ENCODE peak calls at places on chromosomes 1 and 21, in four cellular contexts. T is cardiac muscle cell, C is sigmoid colon, F is PC-9. Z is an unnamed sample.

GRCh38 chr1:6600410-6601048 is 2.1 kb downstream of the KLHL21 start:
- DNase-seq in T (no peak), C (no peak), F (peak; percentile 17), Z (no peak)

GRCh38 chr1:205066221-205066818 is 17.9 kb downstream of the TMEM81 start:
- DNase-seq in T (no peak), C (peak; percentile 57), F (no peak), Z (peak; percentile 77)

GRCh38 chr1:162873671-162874666 is 13.0 kb upstream of the CCDC190 start:
- DNase-seq in T (no peak), C (no peak), F (no peak), Z (no peak)

GRCh38 chr1:81801834-81802531 is 1.2 kb downstream of the ADGRL2 start:
- DNase-seq in T (peak; percentile 65), C (peak; percentile 72), F (peak; percentile 43), Z (no peak)

GRCh38 chr1:205374205-205375078 is 17.7 kb upstream of the KLHDC8A start:
- DNase-seq in T (no peak), C (no peak), F (peak; percentile 18), Z (no peak)

GRCh38 chr1:99829269-99829668 is 20.9 kb upstream of the AGL start:
- DNase-seq in T (no peak), C (no peak), F (no peak), Z (no peak)

GRCh38 chr1:65483993-65484754 is 63.7 kb downstream of the LEPR start:
- DNase-seq in T (no peak), C (no peak), F (no peak), Z (no peak)

GRCh38 chr1:8096105-8097011 is 70.2 kb upstream of the ERRFI1 start:
- DNase-seq in T (no peak), C (no peak), F (no peak), Z (no peak)

GRCh38 chr1:179310271-179310670 is 16.7 kb downstream of the SOAT1 start:
- DNase-seq in T (no peak), C (no peak), F (no peak), Z (no peak)

GRCh38 chr1:83024251-83024767 is 974.6 kb downstream of the TTLL7 start:
- DNase-seq in T (no peak), C (no peak), F (no peak), Z (no peak)

GRCh38 chr1:221611930-221612777 is 129.7 kb downstream of the DUSP10 start:
- DNase-seq in T (no peak), C (peak; percentile 86), F (peak; percentile 69), Z (no peak)

GRCh38 chr1:62433861-62434611 is 2.8 kb upstream of the USP1 start:
- DNase-seq in T (no peak), C (no peak), F (no peak), Z (no peak)

GRCh38 chr1:165823552-165824268 is 3.7 kb upstream of the UCK2 start:
- DNase-seq in T (no peak), C (no peak), F (no peak), Z (no peak)

GRCh38 chr1:8822383-8823294 is 5.2 kb upstream of the RERE start:
- DNase-seq in T (no peak), C (no peak), F (peak; percentile 23), Z (no peak)

DNA sequence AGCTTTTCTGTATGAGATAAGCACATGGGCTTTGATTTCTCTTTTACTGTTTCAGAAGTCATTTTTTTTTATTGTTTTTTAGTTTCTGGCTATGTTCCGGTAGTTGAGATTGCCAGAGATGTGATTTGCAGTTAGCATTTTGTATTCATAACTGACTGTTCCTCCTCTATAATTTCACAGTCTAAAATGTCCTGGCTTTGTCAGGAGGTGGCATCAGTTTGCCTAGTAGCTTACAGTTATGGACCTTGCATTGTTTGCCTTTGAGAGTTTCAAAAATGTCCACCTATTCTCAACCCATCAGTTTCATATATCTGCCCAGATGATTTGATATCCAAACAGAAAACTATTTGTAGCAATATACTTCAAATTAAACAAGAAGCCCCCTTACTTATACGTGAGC is 39.5 kb upstream of the ST6GALNAC3 start:
- DNase-seq in T (no peak), C (no peak), F (no peak), Z (no peak)
- TF ChIP-seq CTCF in T (peak; percentile 41), C (no peak), F (peak; percentile 46), Z (peak; percentile 77)

DNA sequence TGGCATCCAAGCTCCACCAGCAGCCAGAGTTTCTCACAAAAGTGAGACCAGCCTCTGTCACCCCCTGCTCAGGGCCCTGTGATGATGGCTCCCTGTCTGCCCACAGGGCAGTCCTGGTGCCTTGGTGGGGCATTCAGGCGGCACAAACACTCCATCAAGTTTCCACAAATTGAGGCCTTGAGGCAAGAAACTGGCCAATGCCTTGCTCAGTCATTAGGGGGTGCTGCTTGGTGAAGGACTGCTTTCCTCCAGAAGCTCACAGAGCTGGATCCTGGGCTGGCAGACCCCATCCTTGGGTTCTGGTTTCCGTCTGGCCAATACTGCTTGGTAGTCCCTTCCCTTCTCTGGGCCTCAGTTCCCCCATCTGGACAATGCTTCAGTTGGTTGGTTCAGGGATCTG is 12.5 kb upstream of the AHDC1 start:
- DNase-seq in T (no peak), C (no peak), F (no peak), Z (no peak)
- TF ChIP-seq CTCF in T (peak; percentile 33), C (no peak), F (no peak), Z (peak; percentile 40)

GRCh38 chr21:42009018-42009830 is 936 bp downstream of the ZBTB21 start:
- DNase-seq in T (peak; percentile 62), C (peak; percentile 81), F (peak; percentile 26), Z (no peak)
- TF ChIP-seq CTCF in T (no peak), C (peak; percentile 28), F (no peak), Z (peak; percentile 72)

GRCh38 chr1:103461171-103462105 is 64.1 kb upstream of the RNPC3 start:
- DNase-seq in T (peak; percentile 18), C (no peak), F (no peak), Z (no peak)
- TF ChIP-seq CTCF in T (peak; percentile 57), C (no peak), F (peak; percentile 83), Z (peak; percentile 94)

GRCh38 chr1:241215203-241215602 is 141.8 kb downstream of the RGS7 start:
- DNase-seq in T (no peak), C (no peak), F (no peak), Z (no peak)
- TF ChIP-seq CTCF in T (no peak), C (no peak), F (no peak), Z (no peak)

DNA sequence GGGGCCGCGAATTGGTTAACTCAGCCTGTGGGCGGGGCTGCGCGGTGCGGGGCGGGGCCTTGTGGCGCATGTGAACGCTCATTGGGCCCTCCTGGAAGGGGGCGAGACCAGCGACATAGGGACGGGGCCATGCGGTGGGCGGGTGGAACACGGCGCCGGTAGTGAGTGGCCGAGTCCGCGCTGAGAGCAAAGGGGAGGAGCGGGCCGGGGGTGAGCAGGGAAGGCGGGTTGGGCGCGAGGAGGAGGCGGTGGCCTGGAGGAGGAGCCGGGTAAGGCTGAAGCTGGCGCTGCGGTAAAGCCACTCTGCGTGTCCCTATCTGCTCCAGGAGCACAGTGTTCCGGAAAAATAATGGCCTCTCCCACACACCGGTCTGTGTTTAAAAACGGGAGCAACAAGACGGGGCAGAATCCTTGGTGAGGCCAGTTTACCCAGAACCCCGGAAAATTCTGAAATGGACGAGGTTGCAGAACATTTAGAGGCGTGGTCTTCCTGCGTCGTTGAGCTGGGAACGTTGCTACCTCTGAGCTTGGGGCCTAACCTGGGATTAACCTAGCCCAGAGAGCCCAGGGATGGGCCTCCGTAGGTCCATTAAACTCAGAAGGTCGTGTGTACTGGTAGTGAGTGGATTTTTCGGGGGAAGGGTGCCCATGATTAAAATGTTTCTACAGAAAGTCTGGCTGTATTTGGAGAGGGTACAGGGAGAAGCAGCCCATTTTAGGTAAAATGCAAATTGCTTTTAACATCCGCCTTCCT is 533 bp upstream of the CTNNBIP1 start:
- DNase-seq in T (peak; percentile 99), C (peak; percentile 100), F (peak; percentile 100), Z (peak; percentile 100)
- TF ChIP-seq CTCF in T (no peak), C (no peak), F (no peak), Z (no peak)

DNA sequence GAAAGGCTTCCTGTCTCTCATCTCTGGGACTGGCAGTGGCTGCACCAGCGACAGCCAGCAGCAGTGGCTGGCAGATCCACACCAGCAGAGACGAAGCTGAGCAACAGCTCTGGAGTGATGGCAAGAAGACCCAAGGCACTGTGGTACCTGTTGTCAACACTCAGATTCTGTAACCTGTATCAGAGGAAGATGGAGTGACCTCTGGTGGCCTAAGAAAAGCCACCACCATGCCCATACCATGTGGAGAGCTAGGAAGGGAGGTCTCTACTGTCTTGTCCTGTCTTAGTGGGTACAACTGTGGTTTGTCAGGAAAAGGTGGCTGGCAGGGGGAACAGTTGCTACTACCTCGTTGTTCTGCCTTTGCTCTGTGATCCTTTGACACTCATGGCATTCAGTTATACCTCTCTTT is 22.5 kb upstream of the RHBDL2 start:
- DNase-seq in T (no peak), C (no peak), F (no peak), Z (peak; percentile 34)
- TF ChIP-seq CTCF in T (peak; percentile 8), C (no peak), F (no peak), Z (peak; percentile 25)

GRCh38 chr1:245126530-245126929 is 28.3 kb upstream of the KIF26B start:
- DNase-seq in T (no peak), C (no peak), F (no peak), Z (peak; percentile 19)
- TF ChIP-seq CTCF in T (no peak), C (no peak), F (no peak), Z (no peak)

Z was measured in chondrocyte.